ENCODE peak calls at places on chromosome 13, in seven cellular contexts. I, J, O, F, X, B and G are unnamed samples.

GRCh38 chr13:33292712-33293111 is 7.2 kb upstream of the STARD13 start:
- DNase-seq in I (no peak), O (no peak), F (no peak), J (no peak), X (no peak), B (no peak), G (no peak)

GRCh38 chr13:75704942-75705320 is 68.8 kb downstream of the LMO7 start:
- DNase-seq in F (no peak), B (no peak), X (peak; percentile 15), I (no peak), J (peak; percentile 43), O (no peak), G (peak; percentile 47)

GRCh38 chr13:34246511-34246910 is 428.6 kb downstream of the RFC3 start:
- DNase-seq in O (peak; percentile 22), I (no peak), X (no peak), B (no peak), J (no peak), F (no peak), G (no peak)

GRCh38 chr13:24630121-24630520 is 50.1 kb upstream of the ATP12A start:
- DNase-seq in J (no peak), X (no peak), F (no peak), O (no peak), I (no peak), B (no peak), G (no peak)

GRCh38 chr13:39655569-39656324 is at the start of gene COG6:
- DNase-seq in X (peak; percentile 33), O (peak; percentile 86), B (peak; percentile 91), J (peak; percentile 94), F (peak; percentile 93), I (peak; percentile 97), G (peak; percentile 93)

GRCh38 chr13:94389544-94390351 is 89.7 kb downstream of the DCT start:
- DNase-seq in O (peak; percentile 45), F (no peak), J (no peak), B (no peak), X (no peak), I (no peak), G (no peak)

GRCh38 chr13:98976338-98976737 is 1.5 kb downstream of the DOCK9 start:
- DNase-seq in B (no peak), F (no peak), X (no peak), O (peak; percentile 59), J (no peak), I (no peak), G (no peak)

GRCh38 chr13:94362411-94362909 is 117.0 kb downstream of the DCT start:
- DNase-seq in J (peak; percentile 93), X (peak; percentile 30), O (peak; percentile 93), I (peak; percentile 61), B (peak; percentile 59), F (peak; percentile 47), G (peak; percentile 92)

GRCh38 chr13:107734891-107735620 is 480.3 kb downstream of the LIG4 start:
- DNase-seq in J (no peak), X (no peak), B (no peak), O (peak; percentile 3), F (no peak), I (no peak), G (no peak)

GRCh38 chr13:29901714-29902631 is 51.6 kb upstream of the UBL3 start:
- DNase-seq in B (peak; percentile 41), I (no peak), O (peak; percentile 98), X (peak; percentile 31), F (no peak), J (peak; percentile 52), G (no peak)

GRCh38 chr13:39536906-39537305 is 66.1 kb downstream of the LHFPL6 start:
- DNase-seq in J (no peak), F (no peak), O (no peak), I (no peak), B (no peak), X (no peak), G (no peak)

GRCh38 chr13:94344126-94344863 is 135.2 kb downstream of the DCT start:
- DNase-seq in J (peak; percentile 66), O (no peak), I (no peak), F (no peak), X (no peak), B (no peak), G (peak; percentile 85)

GRCh38 chr13:44237276-44237767 is 136.3 kb upstream of the SERP2 start:
- DNase-seq in J (no peak), I (peak; percentile 12), B (no peak), X (no peak), O (peak; percentile 94), F (peak; percentile 27), G (no peak)

GRCh38 chr13:35866801-35867200 is 264.4 kb downstream of the DCLK1 start:
- DNase-seq in X (no peak), F (no peak), I (no peak), B (no peak), O (peak; percentile 34), J (no peak), G (no peak)

GRCh38 chr13:91805605-91806004 is 407.2 kb downstream of the GPC5 start:
- DNase-seq in B (no peak), J (no peak), O (peak; percentile 5), X (no peak), F (no peak), I (no peak), G (peak; percentile 45)

GRCh38 chr13:32022292-32022691 is 9.3 kb upstream of the FRY start:
- DNase-seq in B (no peak), J (no peak), X (no peak), F (no peak), I (no peak), O (no peak), G (no peak)

GRCh38 chr13:96817336-96817941 is 176.8 kb downstream of the OXGR1 start:
- DNase-seq in B (no peak), J (peak; percentile 55), O (peak; percentile 31), F (no peak), X (no peak), I (no peak), G (peak; percentile 73)

GRCh38 chr13:107669356-107669755 is 546.0 kb downstream of the LIG4 start:
- DNase-seq in X (no peak), B (no peak), O (no peak), I (no peak), J (no peak), F (no peak), G (no peak)

GRCh38 chr13:20446405-20446804 is 79.3 kb downstream of the CRYL1 start:
- DNase-seq in F (no peak), X (no peak), J (no peak), B (no peak), O (no peak), I (no peak), G (no peak)

GRCh38 chr13:29801737-29802305 is 48.6 kb downstream of the UBL3 start:
- DNase-seq in I (no peak), F (no peak), B (no peak), X (no peak), J (peak; percentile 64), O (peak; percentile 25), G (peak; percentile 33)

GRCh38 chr13:80586356-80586755 is 245.4 kb upstream of the SPRY2 start:
- DNase-seq in O (peak; percentile 54), B (no peak), I (no peak), F (no peak), X (no peak), J (no peak), G (no peak)

GRCh38 chr13:106176103-106176502 is 359.4 kb downstream of the EFNB2 start:
- DNase-seq in X (no peak), J (peak; percentile 40), O (peak; percentile 13), F (no peak), B (no peak), I (no peak), G (no peak)

GRCh38 chr13:46126074-46126473 is 21.2 kb upstream of the CPB2 start:
- DNase-seq in I (no peak), B (no peak), O (no peak), J (no peak), X (no peak), F (no peak), G (no peak)

GRCh38 chr13:41144576-41144975 is 12.0 kb upstream of the KBTBD6 start:
- DNase-seq in O (peak; percentile 27), B (no peak), X (no peak), J (no peak), I (no peak), F (no peak), G (no peak)

GRCh38 chr13:27487776-27488175 is 37.4 kb upstream of the MTIF3 start:
- DNase-seq in B (no peak), J (no peak), F (no peak), X (no peak), I (no peak), O (peak; percentile 23), G (no peak)

GRCh38 chr13:20126460-20127262 is 34.2 kb downstream of the GJA3 start:
- DNase-seq in J (no peak), X (no peak), F (no peak), O (no peak), B (no peak), I (no peak), G (no peak)

GRCh38 chr13:35157143-35157755 is 215.2 kb downstream of the NBEA start:
- DNase-seq in X (peak; percentile 6), I (peak; percentile 21), F (peak; percentile 6), J (peak; percentile 64), B (no peak), O (peak; percentile 77), G (peak; percentile 71)

GRCh38 chr13:113410472-113411201 is 42.7 kb downstream of the ADPRHL1 start:
- DNase-seq in F (no peak), B (no peak), O (no peak), J (peak; percentile 59), X (no peak), I (no peak), G (no peak)

GRCh38 chr13:55937180-55937579 is 1203.5 kb upstream of the PRR20A start:
- DNase-seq in X (no peak), O (no peak), J (no peak), I (no peak), B (no peak), F (no peak), G (no peak)

GRCh38 chr13:31699650-31700049 is 39.7 kb upstream of the RXFP2 start:
- DNase-seq in B (no peak), X (no peak), I (no peak), J (peak; percentile 67), O (peak; percentile 43), F (no peak), G (peak; percentile 71)

GRCh38 chr13:59144700-59145099 is 1019.0 kb downstream of the DIAPH3 start:
- DNase-seq in J (no peak), O (peak; percentile 77), B (no peak), F (no peak), I (no peak), X (no peak), G (no peak)

GRCh38 chr13:49488563-49488962 is 7.2 kb upstream of the PHF11 start:
- DNase-seq in X (no peak), O (no peak), J (no peak), F (no peak), B (no peak), I (no peak), G (no peak)

GRCh38 chr13:20814224-20814910 is 40.6 kb upstream of the EEF1AKMT1 start:
- DNase-seq in J (peak; percentile 40), I (no peak), O (peak; percentile 95), B (no peak), X (peak; percentile 62), F (no peak), G (no peak)